ENCODE peak calls at places on chromosomes 3 and 15, in five cellular contexts. One of them, this sample, is unnamed.

GRCh38 chr15:55253580-55253979 is 36.0 kb downstream of the RAB27A start:
- DNase-seq in HuH-7: no peak
- DNase-seq in transverse colon: no peak
- DNase-seq in stimulated activated CD8-positive, alpha-beta memory T cell treated with anti-CD3 and anti-CD28 coated beads, Interleukin-4, amount 100 ng/mL, for 4 hours: no peak
- DNase-seq in stimulated activated CD4-positive, alpha-beta T cell treated with anti-CD3 and anti-CD28 coated beads, TNF-alpha, amount 100 ng/mL, for 24 hours: no peak
- DNase-seq in this sample: no peak

GRCh38 chr3:136186330-136186729 is 9.8 kb downstream of the MSL2 start:
- DNase-seq in stimulated activated CD4-positive, alpha-beta T cell treated with anti-CD3 and anti-CD28 coated beads, TNF-alpha, amount 100 ng/mL, for 24 hours: no peak
- DNase-seq in stimulated activated CD8-positive, alpha-beta memory T cell treated with anti-CD3 and anti-CD28 coated beads, Interleukin-4, amount 100 ng/mL, for 4 hours: no peak
- DNase-seq in transverse colon: peak; percentile 62
- DNase-seq in HuH-7: no peak
- DNase-seq in this sample: peak; percentile 24

GRCh38 chr15:55183679-55184078 is 13.1 kb downstream of the RSL24D1 start:
- DNase-seq in stimulated activated CD4-positive, alpha-beta T cell treated with anti-CD3 and anti-CD28 coated beads, TNF-alpha, amount 100 ng/mL, for 24 hours: no peak
- DNase-seq in HuH-7: no peak
- DNase-seq in stimulated activated CD8-positive, alpha-beta memory T cell treated with anti-CD3 and anti-CD28 coated beads, Interleukin-4, amount 100 ng/mL, for 4 hours: no peak
- DNase-seq in transverse colon: no peak
- DNase-seq in this sample: no peak

GRCh38 chr3:13025090-13025489 is 48.1 kb downstream of the IQSEC1 start:
- DNase-seq in HuH-7: no peak
- DNase-seq in transverse colon: no peak
- DNase-seq in stimulated activated CD8-positive, alpha-beta memory T cell treated with anti-CD3 and anti-CD28 coated beads, Interleukin-4, amount 100 ng/mL, for 4 hours: no peak
- DNase-seq in stimulated activated CD4-positive, alpha-beta T cell treated with anti-CD3 and anti-CD28 coated beads, TNF-alpha, amount 100 ng/mL, for 24 hours: peak; percentile 20
- DNase-seq in this sample: no peak

GRCh38 chr3:111726788-111727305 is 131.7 kb upstream of the ZBED2 start:
- DNase-seq in HuH-7: no peak
- DNase-seq in stimulated activated CD4-positive, alpha-beta T cell treated with anti-CD3 and anti-CD28 coated beads, TNF-alpha, amount 100 ng/mL, for 24 hours: no peak
- DNase-seq in stimulated activated CD8-positive, alpha-beta memory T cell treated with anti-CD3 and anti-CD28 coated beads, Interleukin-4, amount 100 ng/mL, for 4 hours: no peak
- DNase-seq in transverse colon: no peak
- DNase-seq in this sample: no peak

GRCh38 chr15:89442671-89443307 is 53.6 kb downstream of the RHCG start:
- DNase-seq in HuH-7: peak; percentile 83
- DNase-seq in stimulated activated CD4-positive, alpha-beta T cell treated with anti-CD3 and anti-CD28 coated beads, TNF-alpha, amount 100 ng/mL, for 24 hours: peak; percentile 57
- DNase-seq in transverse colon: peak; percentile 48
- DNase-seq in stimulated activated CD8-positive, alpha-beta memory T cell treated with anti-CD3 and anti-CD28 coated beads, Interleukin-4, amount 100 ng/mL, for 4 hours: no peak
- DNase-seq in this sample: peak; percentile 72

GRCh38 chr3:78041486-78041885 is 1001.6 kb downstream of the ROBO2 start:
- DNase-seq in HuH-7: no peak
- DNase-seq in stimulated activated CD8-positive, alpha-beta memory T cell treated with anti-CD3 and anti-CD28 coated beads, Interleukin-4, amount 100 ng/mL, for 4 hours: no peak
- DNase-seq in stimulated activated CD4-positive, alpha-beta T cell treated with anti-CD3 and anti-CD28 coated beads, TNF-alpha, amount 100 ng/mL, for 24 hours: no peak
- DNase-seq in transverse colon: no peak
- DNase-seq in this sample: no peak

GRCh38 chr15:23910030-23910429 is 222.9 kb upstream of the NDN start:
- DNase-seq in stimulated activated CD4-positive, alpha-beta T cell treated with anti-CD3 and anti-CD28 coated beads, TNF-alpha, amount 100 ng/mL, for 24 hours: no peak
- DNase-seq in stimulated activated CD8-positive, alpha-beta memory T cell treated with anti-CD3 and anti-CD28 coated beads, Interleukin-4, amount 100 ng/mL, for 4 hours: no peak
- DNase-seq in transverse colon: no peak
- DNase-seq in HuH-7: no peak
- DNase-seq in this sample: no peak

GRCh38 chr3:174334111-174334510 is 525.0 kb upstream of the NAALADL2 start:
- DNase-seq in stimulated activated CD4-positive, alpha-beta T cell treated with anti-CD3 and anti-CD28 coated beads, TNF-alpha, amount 100 ng/mL, for 24 hours: no peak
- DNase-seq in transverse colon: no peak
- DNase-seq in stimulated activated CD8-positive, alpha-beta memory T cell treated with anti-CD3 and anti-CD28 coated beads, Interleukin-4, amount 100 ng/mL, for 4 hours: no peak
- DNase-seq in HuH-7: no peak
- DNase-seq in this sample: no peak

This sample was measured in hepatocyte.